ENCODE peak calls at places on chromosomes 2 and 18, in seven cellular contexts. I is AG08395; Z is T-helper 2 cell; S is HEK293T; Q is stimulated activated CD4-positive, alpha-beta T cell treated with anti-CD3 and anti-CD28 coated beads, Interleukin-1b, Interleukin-23, amount 100 ng/mL, for 24 hours; A is iris pigment epithelial cell; U is spleen. F is an unnamed sample.

GRCh38 chr2:147500229-147500628 is 344.6 kb upstream of the ACVR2A start:
- DNase-seq in I (no peak), Z (no peak), S (no peak), Q (no peak), A (no peak), U (no peak), F (no peak)

GRCh38 chr2:100831831-100832230 is 11.9 kb downstream of the NPAS2 start:
- DNase-seq in I (no peak), Z (no peak), S (no peak), Q (no peak), A (no peak), U (no peak), F (no peak)

GRCh38 chr2:96321230-96322103 is 3.6 kb upstream of the ITPRIPL1 start:
- DNase-seq in I (no peak), Z (peak), S (peak), Q (peak), A (peak), U (peak), F (peak)

GRCh38 chr2:58614259-58614658 is 373.1 kb upstream of the FANCL start:
- DNase-seq in I (no peak), Z (no peak), S (no peak), Q (no peak), A (no peak), U (no peak), F (no peak)

GRCh38 chr2:173983414-173983871 is 18.3 kb upstream of the SP3 start:
- DNase-seq in I (no peak), Z (no peak), S (no peak), Q (no peak), A (no peak), U (no peak), F (no peak)

GRCh38 chr18:7370812-7371211 is 139.9 kb downstream of the LRRC30 start:
- DNase-seq in I (no peak), Z (no peak), S (no peak), Q (no peak), A (no peak), U (peak), F (no peak)

GRCh38 chr2:163471947-163472346 is 263.9 kb downstream of the FIGN start:
- DNase-seq in I (peak), Z (no peak), S (peak), Q (no peak), A (peak), U (no peak), F (no peak)

GRCh38 chr2:109351164-109351756 is 222.3 kb downstream of the SH3RF3 start:
- DNase-seq in I (peak), Z (no peak), S (no peak), Q (no peak), A (peak), U (no peak), F (peak)

GRCh38 chr2:30678410-30679137 is 128.7 kb downstream of the CAPN13 start:
- DNase-seq in I (no peak), Z (no peak), S (no peak), Q (no peak), A (no peak), U (no peak), F (no peak)

GRCh38 chr2:28702415-28702859 is 49.2 kb upstream of the PPP1CB start:
- DNase-seq in I (no peak), Z (no peak), S (no peak), Q (no peak), A (no peak), U (peak), F (no peak)

GRCh38 chr18:49655266-49656097 is 93.6 kb downstream of the LIPG start:
- DNase-seq in I (no peak), Z (no peak), S (no peak), Q (no peak), A (no peak), U (peak), F (no peak)

GRCh38 chr2:120983344-120983743 is 247.7 kb downstream of the GLI2 start:
- DNase-seq in I (no peak), Z (no peak), S (no peak), Q (no peak), A (no peak), U (peak), F (peak)

GRCh38 chr2:3536682-3537632 is 17.6 kb upstream of the ADI1 start:
- DNase-seq in I (peak), Z (no peak), S (peak), Q (no peak), A (peak), U (peak), F (peak)

GRCh38 chr2:68812256-68812655 is 58.9 kb downstream of the BMP10 start:
- DNase-seq in I (no peak), Z (no peak), S (no peak), Q (no peak), A (no peak), U (no peak), F (no peak)

GRCh38 chr18:42640160-42640559 is 475.3 kb downstream of the RIT2 start:
- DNase-seq in I (no peak), Z (no peak), S (no peak), Q (no peak), A (no peak), U (no peak), F (no peak)

GRCh38 chr18:13446024-13446423 is 227.5 kb downstream of the LDLRAD4 start:
- DNase-seq in I (no peak), Z (no peak), S (no peak), Q (no peak), A (no peak), U (no peak), F (no peak)

GRCh38 chr2:210593166-210593565 is 36.8 kb downstream of the CPS1 start:
- DNase-seq in I (peak), Z (no peak), S (no peak), Q (no peak), A (peak), U (no peak), F (no peak)

GRCh38 chr2:158783923-158784322 is 11.2 kb upstream of the DAPL1 start:
- DNase-seq in I (no peak), Z (no peak), S (no peak), Q (no peak), A (no peak), U (no peak), F (no peak)

GRCh38 chr2:119144806-119145205 is 13.7 kb downstream of the C1QL2 start:
- DNase-seq in I (no peak), Z (no peak), S (no peak), Q (no peak), A (no peak), U (no peak), F (no peak)

GRCh38 chr2:71455741-71456569 is 2.6 kb downstream of the DYSF start:
- DNase-seq in I (no peak), Z (no peak), S (no peak), Q (no peak), A (no peak), U (no peak), F (no peak)

GRCh38 chr2:201084863-201085262 is 13.1 kb downstream of the NDUFB3 start:
- DNase-seq in I (no peak), Z (no peak), S (no peak), Q (no peak), A (peak), U (no peak), F (no peak)

GRCh38 chr18:43396266-43396665 is 119.0 kb upstream of the SYT4 start:
- DNase-seq in I (no peak), Z (no peak), S (no peak), Q (no peak), A (peak), U (no peak), F (peak)

GRCh38 chr2:95258271-95258670 is 16.0 kb upstream of the PROM2 start:
- DNase-seq in I (no peak), Z (no peak), S (no peak), Q (no peak), A (no peak), U (no peak), F (no peak)

GRCh38 chr18:76465630-76466409 is 29.2 kb downstream of the ZNF516 start:
- DNase-seq in I (no peak), Z (no peak), S (no peak), Q (no peak), A (no peak), U (no peak), F (no peak)

GRCh38 chr2:86028763-86029381 is 76.8 kb downstream of the POLR1A start:
- DNase-seq in I (no peak), Z (no peak), S (no peak), Q (no peak), A (peak), U (peak), F (no peak)

GRCh38 chr2:40451926-40452605 is at the start of gene SLC8A1:
- DNase-seq in I (peak), Z (no peak), S (peak), Q (no peak), A (peak), U (peak), F (no peak)

GRCh38 chr2:200025717-200026116 is 70.3 kb downstream of the MAIP1 start:
- DNase-seq in I (no peak), Z (no peak), S (no peak), Q (no peak), A (no peak), U (no peak), F (no peak)

GRCh38 chr18:23837591-23837990 is 148.3 kb downstream of the LAMA3 start:
- DNase-seq in I (peak), Z (no peak), S (no peak), Q (no peak), A (peak), U (no peak), F (no peak)

GRCh38 chr2:172083725-172084483 is 1.4 kb upstream of the DLX1 start:
- DNase-seq in I (no peak), Z (no peak), S (no peak), Q (no peak), A (no peak), U (no peak), F (peak)

GRCh38 chr2:241271641-241272297 is 43.7 kb downstream of the HDLBP start:
- DNase-seq in I (peak), Z (peak), S (peak), Q (peak), A (peak), U (peak), F (no peak)

GRCh38 chr2:106900130-106900529 is 14.2 kb upstream of the ST6GAL2 start:
- DNase-seq in I (no peak), Z (no peak), S (no peak), Q (no peak), A (no peak), U (no peak), F (no peak)

GRCh38 chr2:285506-285905 is 2.4 kb downstream of the ALKAL2 start:
- DNase-seq in I (peak), Z (no peak), S (no peak), Q (no peak), A (peak), U (no peak), F (no peak)

GRCh38 chr2:239392688-239393400 is 8.0 kb downstream of the HDAC4 start:
- DNase-seq in I (no peak), Z (no peak), S (no peak), Q (no peak), A (no peak), U (peak), F (no peak)

GRCh38 chr2:55137024-55137958 is 87.0 kb upstream of the RTN4 start:
- DNase-seq in I (no peak), Z (no peak), S (no peak), Q (no peak), A (no peak), U (no peak), F (no peak)

GRCh38 chr2:100733344-100734187 is 86.4 kb upstream of the NPAS2 start:
- DNase-seq in I (peak), Z (no peak), S (no peak), Q (no peak), A (peak), U (no peak), F (no peak)

GRCh38 chr2:209471037-209471436 is 47.2 kb downstream of the MAP2 start:
- DNase-seq in I (peak), Z (no peak), S (no peak), Q (no peak), A (peak), U (no peak), F (no peak)

GRCh38 chr2:71130325-71131260 is at the start of gene MPHOSPH10:
- DNase-seq in I (peak), Z (peak), S (peak), Q (peak), A (peak), U (peak), F (peak)

GRCh38 chr2:158317642-158318041 is 138.9 kb downstream of the CCDC148 start:
- DNase-seq in I (no peak), Z (no peak), S (no peak), Q (no peak), A (no peak), U (no peak), F (no peak)

GRCh38 chr2:120765911-120766757 is 30.5 kb downstream of the GLI2 start:
- DNase-seq in I (peak), Z (no peak), S (no peak), Q (no peak), A (peak), U (peak), F (no peak)

F was measured in SHP77.